ENCODE peak calls at places on chromosomes 11 and 22, in four cellular contexts. L is WTC11, J is HEK293T, U is K562. P is an unnamed sample.

GRCh38 chr11:69130586-69131566 is 24.9 kb upstream of the SMIM38 start:
- DNase-seq in L (no peak), J (no peak), U (no peak), P (no peak)

GRCh38 chr11:119195680-119196079 is 10.4 kb downstream of the NHERF4 start:
- DNase-seq in L (peak), J (peak), U (peak), P (peak)

GRCh38 chr11:34899633-34900016 is 16.6 kb downstream of the APIP start:
- DNase-seq in L (peak), J (no peak), U (no peak), P (no peak)

GRCh38 chr11:57562596-57562995 is 4.9 kb downstream of the UBE2L6 start:
- DNase-seq in L (no peak), J (no peak), U (no peak), P (no peak)

GRCh38 chr11:65958306-65958705 is 3.2 kb upstream of the SART1 start:
- DNase-seq in L (no peak), J (no peak), U (no peak), P (no peak)

GRCh38 chr11:94493146-94493442 is 550 bp downstream of the MRE11 start:
- DNase-seq in L (no peak), J (no peak), U (no peak), P (no peak)

GRCh38 chr11:66224226-66224850 is 44.1 kb upstream of the RAB1B start:
- DNase-seq in L (no peak), J (no peak), U (no peak), P (no peak)

GRCh38 chr22:27918351-27919221 is 470 bp downstream of the PITPNB start:
- DNase-seq in L (peak), J (peak), U (peak), P (peak)

GRCh38 chr11:131998020-131998419 is 627.6 kb downstream of the NTM start:
- DNase-seq in L (no peak), J (peak), U (no peak), P (no peak)

GRCh38 chr22:27218521-27218920 is 561.1 kb downstream of the MIAT start:
- DNase-seq in L (no peak), J (no peak), U (no peak), P (no peak)

GRCh38 chr22:36404436-36404835 is 16.7 kb upstream of the MYH9 start:
- DNase-seq in L (no peak), J (no peak), U (no peak), P (no peak)

GRCh38 chr11:832529-833113 is at the start of gene CD151:
- DNase-seq in L (peak), J (peak), U (peak), P (no peak)

GRCh38 chr22:42637555-42637954 is 2.8 kb downstream of the ATP5MGL start:
- DNase-seq in L (no peak), J (no peak), U (no peak), P (no peak)

GRCh38 chr11:95577716-95578460 is 211.7 kb downstream of the FAM76B start:
- DNase-seq in L (no peak), J (no peak), U (no peak), P (no peak)

DNA sequence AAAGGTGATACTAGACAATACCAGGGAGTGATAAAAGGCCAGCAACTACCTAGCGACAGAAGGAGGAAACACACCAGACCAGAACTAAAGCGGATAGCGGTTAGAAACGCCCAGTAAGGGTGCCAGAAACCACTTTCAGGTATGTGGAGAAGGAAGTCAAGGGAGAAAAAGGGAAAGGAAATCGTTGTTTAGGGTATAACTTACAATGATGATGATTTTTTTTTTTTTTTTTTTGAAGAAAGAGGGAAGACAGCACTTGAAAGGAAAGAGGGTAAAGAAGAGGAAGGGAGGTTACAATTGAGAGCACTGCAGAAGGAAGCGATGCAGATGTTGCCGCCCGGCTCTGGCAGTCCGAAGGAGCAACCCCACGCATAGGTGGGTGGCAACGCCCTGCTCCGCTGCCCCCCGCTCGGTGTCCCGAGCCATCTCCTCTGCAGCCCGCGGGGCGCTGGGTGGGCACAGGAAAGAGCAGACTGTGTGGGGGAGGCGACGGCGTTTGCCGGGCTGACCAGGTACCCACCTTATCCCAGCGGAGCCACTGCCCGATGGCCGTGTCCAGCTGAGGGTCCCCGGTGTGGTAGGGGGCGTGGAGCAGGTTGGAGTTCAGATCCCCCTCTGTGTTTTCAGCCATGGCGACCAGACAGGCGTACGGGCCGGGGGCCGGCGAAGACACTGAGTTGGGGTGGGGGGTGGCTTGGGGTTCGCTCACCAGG is 546 bp downstream of the PGM2L1 start:
- DNase-seq in L (peak), J (peak), U (peak), P (peak)
- TF ChIP-seq ELF4 in L (no peak), J (no peak), U (no peak), P (no peak)

GRCh38 chr11:27367881-27368280 is 4.9 kb upstream of the CCDC34 start:
- DNase-seq in L (no peak), J (no peak), U (no peak), P (no peak)

GRCh38 chr11:27371490-27371889 is 8.5 kb upstream of the CCDC34 start:
- DNase-seq in L (no peak), J (no peak), U (no peak), P (no peak)

GRCh38 chr11:27373392-27373791 is 10.4 kb upstream of the CCDC34 start:
- DNase-seq in L (no peak), J (no peak), U (no peak), P (no peak)

GRCh38 chr11:27372159-27372558 is 9.1 kb upstream of the CCDC34 start:
- DNase-seq in L (no peak), J (no peak), U (peak), P (no peak)

GRCh38 chr11:27370374-27370773 is 7.4 kb upstream of the CCDC34 start:
- DNase-seq in L (no peak), J (no peak), U (peak), P (no peak)
- TF ChIP-seq ELF4 in L (no peak), J (no peak), U (no peak), P (no peak)

GRCh38 chr22:46010177-46010867 is 33.4 kb upstream of the WNT7B start:
- DNase-seq in L (no peak), J (no peak), U (no peak), P (no peak)

GRCh38 chr22:46012182-46012880 is 35.4 kb upstream of the WNT7B start:
- DNase-seq in L (no peak), J (no peak), U (no peak), P (no peak)

GRCh38 chr22:46012881-46013281 is 35.9 kb upstream of the WNT7B start:
- DNase-seq in L (no peak), J (no peak), U (no peak), P (no peak)

GRCh38 chr22:46010951-46011626 is 34.1 kb upstream of the WNT7B start:
- DNase-seq in L (no peak), J (no peak), U (no peak), P (peak)

DNA sequence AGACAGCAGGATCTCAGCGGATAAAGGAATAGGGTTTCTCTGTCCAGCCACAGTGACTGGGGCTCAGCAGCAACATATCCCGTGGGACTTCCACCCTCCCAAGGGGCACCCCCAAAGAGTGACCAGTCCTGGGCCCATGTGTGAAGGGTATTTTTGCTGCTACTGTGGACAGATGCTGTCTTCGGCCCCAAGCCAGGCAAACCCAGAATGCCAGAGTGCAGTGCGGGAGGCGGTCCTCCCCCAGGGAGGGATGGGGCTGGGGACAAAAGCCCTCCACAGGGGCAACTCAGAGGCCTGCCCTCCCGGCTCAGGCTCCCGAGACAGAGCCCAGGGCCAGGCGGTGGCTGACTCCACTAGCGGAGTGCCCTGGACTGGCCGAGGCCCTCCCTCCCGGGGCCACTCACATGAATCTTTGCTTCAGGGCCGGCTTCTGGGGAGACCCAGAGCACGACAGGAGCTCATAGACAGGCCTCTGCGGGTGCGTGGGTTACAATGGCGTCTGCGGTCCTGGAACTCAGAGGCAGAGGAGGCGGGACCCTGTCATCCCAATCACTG is 34.7 kb upstream of the WNT7B start:
- DNase-seq in L (no peak), J (no peak), U (no peak), P (no peak)
- TF ChIP-seq ELF4 in L (no peak), J (no peak), U (no peak), P (no peak)

GRCh38 chr22:20752104-20752741 is 21.7 kb upstream of the SERPIND1 start:
- DNase-seq in L (no peak), J (no peak), U (no peak), P (no peak)

GRCh38 chr22:20748820-20749428 is 25.0 kb upstream of the SERPIND1 start:
- DNase-seq in L (no peak), J (no peak), U (no peak), P (no peak)

GRCh38 chr22:20749453-20749852 is 24.5 kb upstream of the SERPIND1 start:
- DNase-seq in L (no peak), J (no peak), U (no peak), P (no peak)

GRCh38 chr22:20751185-20751851 is 22.6 kb upstream of the SERPIND1 start:
- DNase-seq in L (peak), J (no peak), U (peak), P (no peak)

GRCh38 chr22:20750461-20751184 is 23.3 kb upstream of the SERPIND1 start:
- DNase-seq in L (no peak), J (no peak), U (no peak), P (no peak)
- TF ChIP-seq ELF4 in L (no peak), J (no peak), U (peak), P (no peak)

GRCh38 chr11:101582242-101583052 is 1.4 kb downstream of the TRPC6 start:
- DNase-seq in L (peak), J (no peak), U (no peak), P (no peak)

GRCh38 chr11:101576536-101576935 is 7.3 kb downstream of the TRPC6 start:
- DNase-seq in L (no peak), J (no peak), U (no peak), P (no peak)
- TF ChIP-seq ELF4 in L (no peak), J (no peak), U (no peak), P (no peak)

GRCh38 chr11:109933126-109933525 is 160.1 kb upstream of the ZC3H12C start:
- DNase-seq in L (no peak), J (no peak), U (no peak), P (no peak)
- TF ChIP-seq ELF4 in L (no peak), J (no peak), U (no peak), P (no peak)

DNA sequence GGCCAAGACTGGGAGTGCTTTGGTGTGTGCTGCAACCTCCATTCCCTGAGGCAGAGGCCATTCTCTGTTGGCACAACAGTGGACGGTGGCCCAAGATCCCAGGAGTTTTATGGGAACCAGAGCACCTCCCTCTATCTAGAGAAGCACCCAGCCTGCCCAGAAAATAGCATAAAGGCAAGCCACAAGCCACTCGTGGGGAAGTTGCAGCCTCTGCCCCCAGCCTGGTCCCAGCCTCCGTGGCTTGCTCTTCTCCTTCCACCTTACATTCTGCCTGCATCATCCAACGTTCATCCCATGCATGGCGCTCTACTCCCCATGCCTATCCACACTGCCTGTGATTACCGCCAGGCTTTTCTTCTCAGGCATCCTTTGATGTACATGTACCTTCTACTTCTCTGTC is 15.8 kb downstream of the IL17RA start:
- DNase-seq in L (no peak), J (no peak), U (no peak), P (no peak)
- TF ChIP-seq ELF4 in L (no peak), J (no peak), U (no peak), P (no peak)

GRCh38 chr11:117836077-117836960 is 11.8 kb upstream of the FXYD2 start:
- DNase-seq in L (no peak), J (no peak), U (no peak), P (no peak)
- TF ChIP-seq ELF4 in L (no peak), J (no peak), U (no peak), P (no peak)